ENCODE peak calls at places on chromosomes 7 and 10, in nine cellular contexts. V, W, A, M, I, Q, R, D and F are unnamed samples.

GRCh38 chr7:119943932-119944600 is 328.9 kb upstream of the KCND2 start:
- DNase-seq in V (no peak), W (no peak), A (no peak), M (no peak), I (no peak), Q (no peak), R (no peak), D (no peak), F (no peak)

GRCh38 chr7:57256637-57257375 is 124.6 kb upstream of the ZNF479 start:
- DNase-seq in V (no peak), W (no peak), A (no peak), M (no peak), I (no peak), Q (no peak), R (no peak), D (peak; percentile 61), F (no peak)

GRCh38 chr7:34143397-34143796 is 238.1 kb downstream of the BMPER start:
- DNase-seq in V (no peak), W (no peak), A (peak; percentile 69), M (no peak), I (peak; percentile 93), Q (no peak), R (no peak), D (no peak), F (no peak)

GRCh38 chr7:2247141-2247985 is 5.3 kb downstream of the NUDT1 start:
- DNase-seq in V (no peak), W (no peak), A (no peak), M (no peak), I (peak; percentile 49), Q (no peak), R (peak; percentile 42), D (no peak), F (peak; percentile 97)

GRCh38 chr7:44062180-44062902 is 3.0 kb downstream of the PGAM2 start:
- DNase-seq in V (no peak), W (no peak), A (no peak), M (no peak), I (no peak), Q (peak; percentile 18), R (no peak), D (peak; percentile 64), F (peak; percentile 32)

GRCh38 chr10:98019784-98020183 is 10.6 kb downstream of the CRTAC1 start:
- DNase-seq in V (no peak), W (no peak), A (no peak), M (no peak), I (no peak), Q (no peak), R (no peak), D (no peak), F (no peak)

GRCh38 chr7:18497082-18497481 is 1.5 kb downstream of the HDAC9 start:
- DNase-seq in V (no peak), W (no peak), A (no peak), M (no peak), I (no peak), Q (no peak), R (no peak), D (no peak), F (no peak)

GRCh38 chr10:124401633-124402032 is 17.1 kb downstream of the OAT start:
- DNase-seq in V (no peak), W (no peak), A (no peak), M (no peak), I (no peak), Q (no peak), R (no peak), D (no peak), F (no peak)

GRCh38 chr10:132555648-132556575 is 18.3 kb downstream of the INPP5A start:
- DNase-seq in V (no peak), W (no peak), A (no peak), M (no peak), I (no peak), Q (peak; percentile 18), R (no peak), D (no peak), F (peak; percentile 33)

GRCh38 chr7:39847227-39847626 is 102.8 kb upstream of the CDK13 start:
- DNase-seq in V (no peak), W (no peak), A (no peak), M (peak; percentile 25), I (peak; percentile 12), Q (no peak), R (no peak), D (no peak), F (no peak)

GRCh38 chr7:102167254-102167653 is 119.4 kb upstream of the SH2B2 start:
- DNase-seq in V (no peak), W (no peak), A (no peak), M (no peak), I (no peak), Q (no peak), R (no peak), D (no peak), F (no peak)

GRCh38 chr7:50660040-50660829 is 95.0 kb upstream of the DDC start:
- DNase-seq in V (peak; percentile 35), W (no peak), A (no peak), M (no peak), I (no peak), Q (no peak), R (no peak), D (peak; percentile 77), F (no peak)

GRCh38 chr7:90432752-90433151 is 29.5 kb downstream of the CLDN12 start:
- DNase-seq in V (no peak), W (no peak), A (no peak), M (no peak), I (no peak), Q (no peak), R (no peak), D (no peak), F (no peak)

GRCh38 chr10:113560071-113560470 is 7.2 kb downstream of the HABP2 start:
- DNase-seq in V (no peak), W (no peak), A (no peak), M (no peak), I (no peak), Q (no peak), R (no peak), D (no peak), F (no peak)
- H3K27me3 ChIP-seq in V (no peaks in the 10 kb centered on the region), W (peaks cover 33% of the 10 kb centered on the region), A (no peaks in the 10 kb centered on the region), M (no peaks in the 10 kb centered on the region), I (peaks cover 5% of the 10 kb centered on the region), Q (peaks cover 48% of the 10 kb centered on the region), R (no peaks in the 10 kb centered on the region), D (no peaks in the 10 kb centered on the region), F (peaks cover 77% of the 10 kb centered on the region)

DNA sequence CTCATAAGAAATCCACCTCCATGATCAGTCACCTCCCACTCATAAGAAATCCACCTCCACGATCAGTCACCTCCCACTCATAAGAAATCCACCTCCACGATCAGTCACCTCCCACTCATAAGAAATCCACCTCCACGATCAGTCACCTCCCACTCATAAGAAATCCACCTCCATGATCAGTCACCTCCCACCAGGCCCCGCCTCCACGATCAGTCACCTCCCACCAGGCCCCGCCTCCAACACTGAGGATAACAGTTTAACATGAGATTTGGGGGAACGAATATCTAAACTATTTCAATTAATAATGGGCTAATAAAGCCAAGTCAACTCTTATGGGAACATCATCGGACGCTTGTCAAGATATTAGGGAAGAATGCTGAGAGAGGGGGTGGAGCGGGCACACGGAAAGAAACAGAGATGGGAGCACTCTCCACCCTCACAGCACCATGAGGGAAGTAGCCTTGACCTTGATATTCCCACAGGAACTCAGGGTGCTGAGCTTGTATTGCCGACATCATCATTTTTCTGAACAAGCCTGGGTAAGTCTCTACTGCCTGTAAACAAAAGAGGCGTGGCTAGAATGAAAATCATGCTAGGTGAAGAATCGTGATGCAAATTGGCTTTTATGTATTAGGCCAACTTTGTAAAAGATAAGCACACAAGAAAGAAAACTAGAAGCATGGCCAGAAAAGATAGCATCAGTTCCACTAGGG is 303.5 kb upstream of the KLF6 start:
- DNase-seq in V (no peak), W (no peak), A (no peak), M (no peak), I (no peak), Q (no peak), R (no peak), D (no peak), F (no peak)
- H3K4me3 ChIP-seq in V (no peak overlapping the region), W (no peak overlapping the region), A (no peak overlapping the region), M (no peak overlapping the region), I (no peak overlapping the region), Q (no peak overlapping the region), R (no peak overlapping the region), D (no peak overlapping the region), F (no peak overlapping the region)

DNA sequence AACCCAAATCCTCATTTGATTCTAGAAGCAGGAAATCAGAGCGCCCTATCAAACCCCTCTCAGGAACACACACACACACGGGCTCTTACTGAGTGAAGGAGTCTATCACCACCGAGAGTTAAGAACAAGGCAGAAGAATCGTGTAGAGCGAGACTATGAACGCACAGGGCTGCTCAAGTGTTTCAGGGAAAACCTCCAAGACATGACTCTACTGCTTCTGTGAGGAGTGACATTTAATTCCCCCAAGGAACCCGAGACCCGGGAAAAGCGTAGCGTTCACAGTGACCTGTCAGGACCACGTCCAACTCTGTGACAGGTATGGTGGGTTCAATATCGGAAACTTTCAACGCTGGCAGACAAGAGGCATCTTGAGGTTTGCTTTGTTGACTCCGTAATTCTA is 21.6 kb downstream of the PITRM1 start:
- DNase-seq in V (no peak), W (no peak), A (no peak), M (no peak), I (no peak), Q (no peak), R (no peak), D (no peak), F (no peak)
- H3K36me3 ChIP-seq in V (peaks cover 83% of the 10 kb centered on the region), W (peaks cover 85% of the 10 kb centered on the region), A (peaks cover 43% of the 10 kb centered on the region), M (peaks cover 88% of the 10 kb centered on the region), I (peaks cover 100% of the 10 kb centered on the region), Q (peaks cover 100% of the 10 kb centered on the region), R (peaks cover 5% of the 10 kb centered on the region), D (peaks cover 100% of the 10 kb centered on the region), F (peaks cover 16% of the 10 kb centered on the region)

GRCh38 chr10:101767966-101768790 is 7.7 kb downstream of the FGF8 start:
- DNase-seq in V (no peak), W (no peak), A (no peak), M (no peak), I (no peak), Q (no peak), R (no peak), D (no peak), F (peak; percentile 41)

GRCh38 chr10:101767600-101767945 is 8.3 kb downstream of the FGF8 start:
- DNase-seq in V (no peak), W (no peak), A (no peak), M (no peak), I (no peak), Q (no peak), R (no peak), D (no peak), F (peak; percentile 18)

GRCh38 chr10:101768791-101769170 is 7.1 kb downstream of the FGF8 start:
- DNase-seq in V (no peak), W (no peak), A (no peak), M (no peak), I (no peak), Q (no peak), R (no peak), D (no peak), F (peak; percentile 37)

GRCh38 chr10:101766753-101767599 is 8.9 kb downstream of the FGF8 start:
- DNase-seq in V (no peak), W (no peak), A (no peak), M (no peak), I (no peak), Q (no peak), R (no peak), D (no peak), F (peak; percentile 46)

DNA sequence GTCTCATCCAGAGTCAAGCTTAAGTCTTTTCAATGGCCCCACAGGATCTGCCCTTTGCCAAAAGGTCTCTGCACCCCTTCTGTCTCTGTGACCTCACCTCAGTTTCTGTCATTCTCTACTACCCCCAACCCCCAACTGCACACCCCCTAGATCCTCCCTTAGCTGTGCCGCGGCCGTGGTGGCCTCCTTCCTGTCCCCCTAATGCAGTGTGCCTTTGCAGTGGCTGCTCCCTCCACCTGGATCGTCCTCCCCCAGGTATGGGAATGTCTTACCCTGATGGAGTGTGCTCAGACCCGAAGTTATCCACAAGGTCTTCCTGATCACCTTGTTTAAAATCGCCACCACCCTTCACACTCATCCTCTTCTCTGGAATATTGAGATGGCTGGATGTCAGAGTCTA is 9.6 kb downstream of the FGF8 start:
- DNase-seq in V (no peak), W (no peak), A (no peak), M (no peak), I (no peak), Q (no peak), R (no peak), D (no peak), F (peak; percentile 8)
- H3K27me3 ChIP-seq in V (no peaks in the 10 kb centered on the region), W (peaks cover 17% of the 10 kb centered on the region), A (peaks cover 38% of the 10 kb centered on the region), M (peaks cover 19% of the 10 kb centered on the region), I (peaks cover 59% of the 10 kb centered on the region), Q (peaks cover 94% of the 10 kb centered on the region), R (peaks cover 40% of the 10 kb centered on the region), D (no peaks in the 10 kb centered on the region), F (no peaks in the 10 kb centered on the region)